ENCODE peak calls at places on chromosomes 3 and 15, in five cellular contexts. D is K562, R is WTC11, P is SK-N-SH, A is A549. E is an unnamed sample.

GRCh38 chr3:113166719-113167492 is 44.5 kb upstream of the BOC start:
- DNase-seq in D (no peak), R (peak), P (peak), A (no peak), E (no peak)

GRCh38 chr3:17466028-17466427 is 276.4 kb downstream of the TBC1D5 start:
- DNase-seq in D (no peak), R (no peak), P (no peak), A (no peak), E (no peak)

GRCh38 chr15:69324031-69324430 is 25.3 kb downstream of the PAQR5 start:
- DNase-seq in D (no peak), R (no peak), P (no peak), A (no peak), E (no peak)

GRCh38 chr3:134976948-134977347 is 181.9 kb downstream of the EPHB1 start:
- DNase-seq in D (no peak), R (no peak), P (no peak), A (no peak), E (no peak)

GRCh38 chr3:185823280-185824044 is 1.4 kb downstream of the IGF2BP2 start:
- DNase-seq in D (peak), R (peak), P (peak), A (no peak), E (peak)

GRCh38 chr3:11835028-11835639 is 11.6 kb downstream of the TAMM41 start:
- DNase-seq in D (no peak), R (no peak), P (peak), A (peak), E (no peak)

GRCh38 chr3:140424211-140424610 is 253.7 kb upstream of the TRIM42 start:
- DNase-seq in D (no peak), R (no peak), P (no peak), A (no peak), E (no peak)

GRCh38 chr3:141938011-141938350 is 61.5 kb downstream of the ATP1B3 start:
- DNase-seq in D (no peak), R (no peak), P (no peak), A (no peak), E (no peak)

GRCh38 chr15:69126054-69126469 is 34.4 kb upstream of the GLCE start:
- DNase-seq in D (peak), R (no peak), P (no peak), A (peak), E (no peak)

GRCh38 chr3:9793161-9793781 is 389 bp downstream of the ARPC4 start:
- DNase-seq in D (peak), R (no peak), P (peak), A (peak), E (no peak)

GRCh38 chr3:43177092-43177491 is 71.2 kb upstream of the POMGNT2 start:
- DNase-seq in D (no peak), R (no peak), P (no peak), A (no peak), E (no peak)

GRCh38 chr15:64597469-64597806 is 137.1 kb downstream of the ZNF609 start:
- DNase-seq in D (no peak), R (no peak), P (peak), A (no peak), E (no peak)

GRCh38 chr3:15354485-15354884 is 22.1 kb upstream of the SH3BP5 start:
- DNase-seq in D (no peak), R (no peak), P (no peak), A (no peak), E (no peak)

GRCh38 chr15:51105430-51106016 is 10.8 kb upstream of the TNFAIP8L3 start:
- DNase-seq in D (no peak), R (no peak), P (no peak), A (no peak), E (no peak)

GRCh38 chr15:62940359-62940754 is 102.2 kb upstream of the TPM1 start:
- DNase-seq in D (no peak), R (no peak), P (no peak), A (no peak), E (no peak)

GRCh38 chr3:120144267-120144666 is 50.0 kb upstream of the GSK3B start:
- DNase-seq in D (no peak), R (peak), P (no peak), A (peak), E (no peak)

GRCh38 chr3:146929696-146930095 is 324.6 kb upstream of the PLSCR5 start:
- DNase-seq in D (no peak), R (no peak), P (no peak), A (no peak), E (no peak)

GRCh38 chr3:166663194-166663593 is 716.9 kb downstream of the ZBBX start:
- DNase-seq in D (no peak), R (no peak), P (no peak), A (no peak), E (no peak)

GRCh38 chr3:119349353-119349752 is 55.2 kb downstream of the ARHGAP31 start:
- DNase-seq in D (no peak), R (peak), P (no peak), A (no peak), E (peak)

GRCh38 chr3:20336572-20336971 is 150.6 kb upstream of the SGO1 start:
- DNase-seq in D (no peak), R (no peak), P (no peak), A (no peak), E (no peak)

GRCh38 chr3:111924283-111924682 is 54.5 kb upstream of the ABHD10 start:
- DNase-seq in D (no peak), R (no peak), P (no peak), A (no peak), E (no peak)

GRCh38 chr15:74432968-74433591 is 678 bp downstream of the SEMA7A start:
- DNase-seq in D (no peak), R (no peak), P (peak), A (no peak), E (no peak)

GRCh38 chr3:124078978-124079911 is 87.3 kb upstream of the ROPN1 start:
- DNase-seq in D (peak), R (no peak), P (peak), A (peak), E (no peak)
- TF ChIP-seq MAX in D (no peak), R (no peak), P (no peak), A (no peak), E (no peak)

GRCh38 chr15:92669432-92669831 is 13.9 kb upstream of the FAM174B start:
- DNase-seq in D (no peak), R (no peak), P (no peak), A (no peak), E (no peak)
- TF ChIP-seq MAX in D (no peak), R (no peak), P (no peak), A (no peak), E (no peak)

DNA sequence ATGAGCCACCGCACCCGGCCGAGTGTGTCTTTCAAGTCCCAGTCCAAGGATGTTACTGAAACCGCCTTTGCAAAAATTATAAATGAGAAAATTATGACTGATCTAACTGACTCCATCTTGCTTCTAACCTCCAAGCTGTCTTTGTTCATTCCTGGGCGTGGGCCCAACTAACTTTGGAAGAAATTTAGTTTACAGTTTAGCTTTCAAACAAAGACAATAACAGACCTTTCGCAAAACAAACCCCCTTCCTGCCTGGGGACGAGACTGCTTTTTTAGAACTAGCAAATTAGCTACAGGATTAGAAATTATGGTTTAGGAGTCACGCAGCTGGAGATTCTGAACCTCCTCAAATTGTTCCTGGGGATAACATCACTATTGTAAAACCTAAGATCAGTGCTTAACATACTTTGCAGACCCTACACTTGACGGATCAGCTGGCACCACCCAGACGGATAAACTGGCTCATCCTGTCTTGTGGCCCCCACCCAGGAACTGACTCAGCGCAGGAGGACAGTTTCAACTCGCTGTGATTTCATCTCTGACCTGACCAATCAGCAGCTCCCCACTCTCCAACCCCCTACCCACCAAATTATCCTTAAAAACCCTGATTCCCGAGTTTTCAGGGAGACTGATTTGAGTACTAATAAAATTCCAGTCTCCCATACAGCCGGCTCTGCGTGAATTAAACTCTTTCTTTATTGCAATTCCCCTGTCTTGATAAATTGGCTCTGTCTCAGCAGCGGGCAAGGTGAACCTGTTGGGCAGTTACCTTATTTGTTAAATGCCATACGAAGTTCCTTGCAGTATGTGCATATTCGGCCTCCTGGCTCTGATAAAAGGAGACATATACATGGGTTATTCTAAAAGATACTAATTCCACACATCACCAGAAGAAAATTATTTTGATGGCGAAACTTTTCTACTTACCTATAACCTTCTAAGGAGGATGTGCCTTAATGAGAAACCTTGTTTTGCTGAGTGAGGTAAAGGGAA is 23.6 kb downstream of the NANOGP8 start:
- DNase-seq in D (no peak), R (peak), P (no peak), A (no peak), E (peak)
- TF ChIP-seq MAX in D (no peak), R (no peak), P (no peak), A (no peak), E (no peak)

GRCh38 chr3:143362115-143362992 is 242.8 kb downstream of the CHST2 start:
- DNase-seq in D (no peak), R (no peak), P (no peak), A (no peak), E (no peak)
- TF ChIP-seq MAX in D (no peak), R (no peak), P (no peak), A (no peak), E (no peak)

DNA sequence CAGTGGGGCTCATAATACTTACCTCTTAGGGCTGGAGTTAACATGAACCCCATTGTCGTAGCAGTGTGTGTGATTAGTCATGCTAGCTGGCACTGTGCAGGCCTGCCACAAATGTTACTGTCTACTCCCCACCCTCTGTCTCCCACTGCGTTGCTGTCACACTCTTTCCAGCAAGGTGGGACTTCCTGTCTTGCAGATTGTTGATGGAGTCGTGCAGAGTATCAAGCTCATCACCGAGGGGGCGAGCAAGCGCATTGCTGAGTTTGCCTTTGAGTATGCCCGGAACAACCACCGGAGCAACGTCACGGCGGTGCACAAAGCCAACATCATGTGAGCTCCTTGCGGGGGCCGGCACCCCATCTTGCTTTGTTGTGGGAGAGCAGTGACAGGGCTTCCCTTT is 12.9 kb downstream of the IDH3A start:
- DNase-seq in D (no peak), R (no peak), P (no peak), A (no peak), E (no peak)
- TF ChIP-seq MAX in D (no peak), R (no peak), P (no peak), A (no peak), E (no peak)

GRCh38 chr3:57808961-57809608 is 53.0 kb downstream of the SLMAP start:
- DNase-seq in D (no peak), R (no peak), P (no peak), A (no peak), E (no peak)

GRCh38 chr3:57805263-57805662 is 49.2 kb downstream of the SLMAP start:
- DNase-seq in D (no peak), R (no peak), P (no peak), A (no peak), E (no peak)

GRCh38 chr3:57809609-57809968 is 53.5 kb downstream of the SLMAP start:
- DNase-seq in D (no peak), R (no peak), P (no peak), A (no peak), E (no peak)

GRCh38 chr3:57803647-57804081 is 47.6 kb downstream of the SLMAP start:
- DNase-seq in D (no peak), R (no peak), P (no peak), A (peak), E (peak)

GRCh38 chr3:57805674-57806073 is 49.6 kb downstream of the SLMAP start:
- DNase-seq in D (peak), R (no peak), P (no peak), A (peak), E (peak)
- TF ChIP-seq MAX in D (no peak), R (no peak), P (no peak), A (no peak), E (no peak)

GRCh38 chr3:29427266-29428103 is 146.6 kb downstream of the RBMS3 start:
- DNase-seq in D (no peak), R (no peak), P (peak), A (no peak), E (no peak)

GRCh38 chr3:29426302-29427226 is 145.7 kb downstream of the RBMS3 start:
- DNase-seq in D (no peak), R (no peak), P (no peak), A (no peak), E (no peak)

GRCh38 chr3:29429055-29429454 is 148.2 kb downstream of the RBMS3 start:
- DNase-seq in D (no peak), R (no peak), P (no peak), A (no peak), E (no peak)

DNA sequence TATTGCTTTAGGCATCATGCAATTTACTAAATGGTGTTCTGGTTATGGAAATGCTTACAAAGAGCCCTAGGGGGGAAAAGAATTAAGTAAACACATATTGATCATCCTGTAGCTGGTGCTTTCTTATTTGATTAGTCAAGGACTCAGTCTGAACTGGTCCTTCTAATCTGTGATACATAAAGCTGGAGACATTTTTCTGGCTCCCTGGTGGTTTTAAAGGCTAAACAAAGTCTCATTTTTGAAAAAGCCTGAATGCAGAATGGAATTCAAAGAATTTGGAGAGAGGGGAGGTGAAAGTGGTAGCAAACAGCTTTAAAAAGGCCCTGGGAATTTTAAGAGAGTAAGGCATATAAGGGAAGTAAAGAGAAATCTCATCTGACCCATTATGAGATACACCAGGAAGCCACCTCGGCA is 149.7 kb downstream of the RBMS3 start:
- DNase-seq in D (no peak), R (no peak), P (peak), A (peak), E (no peak)
- TF ChIP-seq MAX in D (no peak), R (no peak), P (no peak), A (no peak), E (no peak)

DNA sequence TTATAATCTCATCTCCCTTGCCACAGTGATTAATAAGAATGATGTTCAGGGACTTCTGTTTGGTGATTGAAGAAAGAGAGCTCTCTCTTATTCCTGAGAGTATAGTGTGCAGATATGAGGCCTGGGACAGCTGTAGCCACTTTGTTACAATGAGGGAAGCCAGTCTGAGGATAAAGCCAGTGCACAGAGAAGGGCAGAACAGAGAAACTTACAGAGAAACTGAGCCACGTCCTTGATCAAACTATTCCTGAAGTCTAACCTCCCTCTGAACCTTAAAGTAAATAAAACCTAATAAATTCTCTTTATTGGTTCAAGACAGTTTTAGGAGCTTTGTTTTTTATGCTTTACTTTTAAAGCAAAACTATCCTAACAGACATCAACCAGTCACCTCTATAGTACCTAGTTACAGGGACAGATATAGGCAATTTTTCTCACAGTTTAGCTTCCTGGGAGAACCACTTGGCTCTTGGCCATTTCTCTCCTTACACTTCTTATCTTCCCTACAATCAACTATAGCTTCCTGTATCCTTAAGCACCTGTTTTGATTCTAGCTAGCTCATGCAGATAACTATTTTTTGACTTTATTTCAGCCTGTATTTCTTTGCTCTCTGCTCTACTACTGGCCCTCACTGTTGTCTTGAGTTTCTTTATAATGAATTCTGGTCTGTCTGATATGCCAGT is 284.4 kb downstream of the SHQ1 start:
- DNase-seq in D (no peak), R (no peak), P (no peak), A (no peak), E (no peak)
- TF ChIP-seq MAX in D (no peak), R (no peak), P (no peak), A (no peak), E (no peak)